ENCODE peak calls at places on chromosomes 7 and 10, in four cellular contexts. C is astrocyte, E is heart left ventricle, J is left ventricle myocardium inferior. P is an unnamed sample. For H3K4me1, the result is how much of the 10 kb centered on the place peaks cover.

GRCh38 chr7:97835296-97836138 is 36.7 kb downstream of the ASNS start:
- DNase-seq in C (peak), E (peak), J (peak), P (peak)

GRCh38 chr7:156064921-156065386 is 252.7 kb upstream of the SHH start:
- DNase-seq in C (peak), E (no peak), J (no peak), P (no peak)

GRCh38 chr7:129644634-129645230 is 33.2 kb downstream of the NRF1 start:
- DNase-seq in C (peak), E (no peak), J (no peak), P (peak)

GRCh38 chr7:45293295-45293942 is 135.8 kb downstream of the RAMP3 start:
- DNase-seq in C (no peak), E (no peak), J (no peak), P (no peak)

GRCh38 chr7:42170724-42171123 is 66.3 kb downstream of the GLI3 start:
- DNase-seq in C (peak), E (no peak), J (no peak), P (no peak)

GRCh38 chr7:151339651-151340377 is 1.8 kb upstream of the NUB1 start:
- DNase-seq in C (no peak), E (no peak), J (no peak), P (peak)

GRCh38 chr10:12719365-12719764 is 282.1 kb downstream of the CCDC3 start:
- DNase-seq in C (no peak), E (no peak), J (no peak), P (no peak)

GRCh38 chr7:44962483-44963251 is 16.1 kb downstream of the MYO1G start:
- DNase-seq in C (peak), E (no peak), J (no peak), P (no peak)

GRCh38 chr10:70232155-70232858 is 922 bp downstream of the PPA1 start:
- DNase-seq in C (peak), E (peak), J (peak), P (peak)

GRCh38 chr10:60541461-60541860 is 151.8 kb upstream of the ANK3 start:
- DNase-seq in C (no peak), E (no peak), J (no peak), P (no peak)
- H3K4me1 ChIP-seq in C (under half), E (under half), J (under half), P (under half)

DNA sequence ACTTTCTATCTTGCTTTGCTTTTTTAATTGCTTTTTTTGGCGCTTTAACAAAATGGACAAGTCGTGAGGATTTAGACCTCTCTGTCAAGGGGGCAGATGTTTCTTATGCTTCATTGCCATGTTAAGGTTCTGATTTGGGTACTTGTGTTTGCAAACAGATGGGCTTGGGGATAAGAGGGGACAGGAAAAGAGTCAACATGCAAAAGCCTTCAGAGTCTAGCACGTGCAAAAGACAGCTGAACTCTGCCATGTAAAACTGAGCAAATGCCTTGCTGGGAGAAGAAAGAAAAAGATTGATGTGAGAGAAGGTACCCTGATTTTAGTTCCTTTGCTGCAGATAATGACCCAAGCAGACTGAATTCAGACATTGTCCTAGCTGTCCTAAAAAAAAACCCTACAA is 173.1 kb downstream of the KIAA1217 start:
- DNase-seq in C (no peak), E (no peak), J (no peak), P (no peak)
- H3K4me1 ChIP-seq in C (under half), E (under half), J (under half), P (under half)

DNA sequence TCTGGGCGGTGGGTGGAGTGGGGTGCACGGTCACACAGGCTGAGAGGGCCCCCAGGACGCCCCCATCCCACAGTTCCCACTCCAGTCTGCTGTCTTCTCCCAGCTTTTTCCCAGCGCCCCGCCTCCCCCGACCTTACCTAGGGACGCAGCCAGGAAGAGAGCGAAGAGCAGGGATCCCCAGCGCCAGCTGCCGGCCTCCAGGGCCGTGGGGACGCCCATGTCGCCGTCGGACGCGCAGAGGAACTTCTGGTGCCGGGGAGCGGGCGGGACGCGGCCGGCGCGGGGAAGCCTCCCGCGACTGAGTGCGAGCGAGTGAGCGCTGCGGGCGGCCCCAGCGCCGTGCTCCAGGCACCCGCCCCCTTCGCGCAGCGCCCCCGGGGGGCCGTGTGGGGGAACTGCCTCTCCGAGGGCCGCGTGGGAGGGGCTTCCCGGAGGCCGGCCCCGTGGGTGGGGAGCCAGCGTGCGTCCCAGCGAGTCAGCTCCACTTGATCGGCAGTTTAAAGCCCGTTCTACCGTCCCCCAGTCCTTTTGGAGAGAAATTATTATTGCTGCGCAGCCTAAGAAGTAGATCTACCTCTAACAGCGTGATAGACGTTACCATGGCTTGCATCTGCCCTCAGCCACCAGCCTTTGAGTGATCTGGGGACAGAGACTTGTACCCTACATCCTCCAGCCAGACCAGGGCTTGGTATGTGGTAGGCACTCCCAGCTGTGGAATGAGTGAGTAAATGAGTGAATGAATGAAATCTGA is at the start of gene VSIR:
- DNase-seq in C (peak), E (peak), J (peak), P (peak)
- H3K4me1 ChIP-seq in C (under half), E (under half), J (half or more), P (half or more)

GRCh38 chr10:114504769-114505579 is 100.7 kb upstream of the AFAP1L2 start:
- DNase-seq in C (peak), E (no peak), J (no peak), P (no peak)
- H3K4me1 ChIP-seq in C (under half), E (under half), J (half or more), P (under half)

GRCh38 chr10:8060704-8061121 is 6.2 kb downstream of the GATA3 start:
- DNase-seq in C (no peak), E (no peak), J (no peak), P (no peak)

GRCh38 chr10:8058274-8059111 is 4.0 kb downstream of the GATA3 start:
- DNase-seq in C (no peak), E (no peak), J (no peak), P (no peak)

GRCh38 chr10:8061274-8062211 is 7.1 kb downstream of the GATA3 start:
- DNase-seq in C (peak), E (no peak), J (no peak), P (peak)

GRCh38 chr10:8059191-8059936 is 4.9 kb downstream of the GATA3 start:
- DNase-seq in C (no peak), E (no peak), J (no peak), P (no peak)

DNA sequence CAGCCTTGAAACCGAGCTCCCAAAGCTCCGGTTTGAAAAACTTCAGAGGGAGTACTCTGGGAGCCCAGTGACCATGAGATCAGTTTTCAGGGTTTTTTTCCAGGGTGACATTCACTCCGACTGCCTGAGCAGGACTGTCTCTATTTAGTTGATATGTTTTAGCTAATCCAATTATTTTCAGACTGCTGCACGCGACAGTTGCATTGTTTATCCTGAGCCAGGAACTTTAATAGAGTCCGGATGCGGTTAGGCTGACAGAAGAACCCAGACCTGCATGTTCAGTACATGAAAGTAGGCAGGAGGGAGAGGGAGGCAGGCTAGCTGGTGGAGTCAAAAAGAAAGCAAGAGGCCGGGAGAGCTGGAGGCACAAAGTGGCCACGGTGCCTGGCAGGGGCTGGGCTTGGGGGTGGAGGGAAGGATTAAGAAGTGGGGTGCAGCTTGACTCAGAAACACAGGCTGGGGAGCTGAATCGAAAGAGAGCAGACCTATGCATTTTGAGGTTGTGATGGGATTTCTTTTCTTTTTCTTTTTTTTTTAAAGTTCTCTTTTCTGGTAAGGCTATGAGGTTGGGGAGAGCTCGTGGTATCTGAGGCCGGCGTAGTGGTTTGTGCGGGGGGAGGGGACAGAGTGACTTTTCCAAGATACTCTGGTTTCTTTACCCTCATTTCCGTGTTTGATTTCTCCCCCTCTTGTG is 5.7 kb downstream of the GATA3 start:
- DNase-seq in C (peak), E (no peak), J (no peak), P (peak)
- H3K4me1 ChIP-seq in C (under half), E (under half), J (under half), P (half or more)

GRCh38 chr10:75546004-75546403 is 114.6 kb downstream of the LRMDA start:
- DNase-seq in C (no peak), E (no peak), J (no peak), P (no peak)
- H3K4me1 ChIP-seq in C (under half), E (under half), J (under half), P (under half)

GRCh38 chr10:103763374-103764202 is 91.8 kb downstream of the SH3PXD2A start:
- DNase-seq in C (no peak), E (no peak), J (no peak), P (no peak)
- H3K4me1 ChIP-seq in C (half or more), E (half or more), J (half or more), P (half or more)